ENCODE peak calls at places on chromosomes 12 and 14, in seven cellular contexts. I is NCI-H2081, M is H9, C is G401, G is NCI-H774, N is GM13976, V is EL. W is an unnamed sample.

GRCh38 chr12:132600048-132601032 is 10.0 kb downstream of the LRCOL1 start:
- DNase-seq in M (peak; percentile 87), V (peak; percentile 72), G (peak; percentile 46), N (peak; percentile 83), I (peak; percentile 71), C (peak; percentile 59), W (peak; percentile 23)

GRCh38 chr12:132322206-132323132 is 6.9 kb downstream of the GALNT9 start:
- DNase-seq in G (no peak), I (no peak), M (no peak), C (peak; percentile 52), N (no peak), V (no peak), W (no peak)

GRCh38 chr12:95605087-95605486 is 53.8 kb upstream of the USP44 start:
- DNase-seq in N (no peak), V (peak; percentile 77), C (no peak), M (no peak), I (no peak), G (no peak), W (no peak)

GRCh38 chr12:104358353-104359003 is 54.9 kb downstream of the EID3 start:
- DNase-seq in N (peak; percentile 79), C (peak; percentile 38), G (peak; percentile 14), V (peak; percentile 63), I (peak; percentile 16), M (peak; percentile 79), W (peak; percentile 56)

GRCh38 chr14:46573518-46573917 is 78.1 kb downstream of the RPL10L start:
- DNase-seq in C (no peak), I (no peak), N (no peak), G (no peak), M (no peak), V (no peak), W (no peak)

GRCh38 chr12:57621497-57622292 is 10.5 kb downstream of the ARHGEF25 start:
- DNase-seq in I (peak; percentile 62), C (peak; percentile 61), G (peak; percentile 25), N (peak; percentile 87), M (peak; percentile 76), V (peak; percentile 43), W (peak; percentile 50)

GRCh38 chr14:74591394-74591793 is 20.6 kb downstream of the LTBP2 start:
- DNase-seq in V (no peak), M (no peak), G (no peak), I (no peak), N (no peak), C (no peak), W (no peak)

GRCh38 chr12:1572731-1573130 is 21.6 kb downstream of the FBXL14 start:
- DNase-seq in I (no peak), V (no peak), M (no peak), N (no peak), C (no peak), G (no peak), W (no peak)

GRCh38 chr14:96631030-96631429 is 128.8 kb downstream of the PAPOLA start:
- DNase-seq in G (no peak), C (no peak), I (no peak), V (no peak), N (no peak), M (peak; percentile 15), W (no peak)